ENCODE peak calls at places on chromosome 12, in six cellular contexts. C is psoas muscle, G is upper lobe of left lung, T is cardiac fibroblast, Q is T-helper 17 cell, D is T47D. N is an unnamed sample.

GRCh38 chr12:109695961-109696461 is 17.6 kb upstream of the FAM222A start:
- DNase-seq in C (no peak), G (no peak), T (no peak), Q (no peak), D (no peak), N (no peak)

GRCh38 chr12:95538656-95539055 is 12.6 kb downstream of the USP44 start:
- DNase-seq in C (no peak), G (no peak), T (no peak), Q (no peak), D (no peak), N (no peak)

GRCh38 chr12:2179953-2180736 is 127.4 kb downstream of the CACNA1C start:
- DNase-seq in C (peak), G (no peak), T (peak), Q (no peak), D (no peak), N (peak)

GRCh38 chr12:32334384-32334783 is 65.0 kb upstream of the FGD4 start:
- DNase-seq in C (no peak), G (no peak), T (no peak), Q (no peak), D (no peak), N (no peak)

GRCh38 chr12:38586652-38587219 is 270.2 kb downstream of the ALG10B start:
- DNase-seq in C (no peak), G (no peak), T (peak), Q (no peak), D (no peak), N (peak)

GRCh38 chr12:76878899-76879709 is at the start of gene CSRP2:
- DNase-seq in C (peak), G (peak), T (peak), Q (peak), D (no peak), N (peak)

GRCh38 chr12:124938066-124938465 is 23.6 kb upstream of the UBC start:
- DNase-seq in C (no peak), G (no peak), T (no peak), Q (no peak), D (no peak), N (no peak)

GRCh38 chr12:81502912-81503695 is 256.0 kb downstream of the PPFIA2 start:
- DNase-seq in C (no peak), G (no peak), T (peak), Q (no peak), D (no peak), N (peak)

GRCh38 chr12:117421068-117421771 is 59.8 kb upstream of the NOS1 start:
- DNase-seq in C (no peak), G (no peak), T (no peak), Q (no peak), D (no peak), N (no peak)

GRCh38 chr12:53049582-53050318 is at the start of gene TNS2:
- DNase-seq in C (peak), G (peak), T (peak), Q (no peak), D (peak), N (peak)

GRCh38 chr12:5096241-5096880 is 52.7 kb downstream of the KCNA5 start:
- DNase-seq in C (no peak), G (no peak), T (peak), Q (no peak), D (peak), N (peak)

GRCh38 chr12:622420-622819 is 40.8 kb downstream of the NINJ2 start:
- DNase-seq in C (no peak), G (no peak), T (peak), Q (no peak), D (no peak), N (no peak)

GRCh38 chr12:106081606-106082005 is 57.1 kb downstream of the NUAK1 start:
- DNase-seq in C (no peak), G (no peak), T (no peak), Q (no peak), D (no peak), N (no peak)

GRCh38 chr12:100895197-100895596 is 100.6 kb downstream of the ANO4 start:
- DNase-seq in C (no peak), G (no peak), T (no peak), Q (no peak), D (no peak), N (no peak)

GRCh38 chr12:2211119-2211518 is 158.3 kb downstream of the CACNA1C start:
- DNase-seq in C (no peak), G (no peak), T (no peak), Q (no peak), D (no peak), N (no peak)

GRCh38 chr12:68507657-68508056 is 103.0 kb upstream of the RAP1B start:
- DNase-seq in C (no peak), G (no peak), T (no peak), Q (no peak), D (no peak), N (no peak)

GRCh38 chr12:6824085-6824800 is 2.6 kb downstream of the GPR162 start:
- DNase-seq in C (no peak), G (no peak), T (no peak), Q (no peak), D (peak), N (no peak)

GRCh38 chr12:131131077-131131807 is 177.5 kb downstream of the ADGRD1 start:
- DNase-seq in C (no peak), G (peak), T (no peak), Q (no peak), D (no peak), N (no peak)

GRCh38 chr12:6273931-6274687 is 36.4 kb upstream of the PLEKHG6 start:
- DNase-seq in C (no peak), G (no peak), T (peak), Q (no peak), D (no peak), N (no peak)

GRCh38 chr12:52022841-52023181 is 16.1 kb downstream of the TAMALIN start:
- DNase-seq in C (no peak), G (no peak), T (no peak), Q (no peak), D (peak), N (no peak)

GRCh38 chr12:53623986-53624385 is 2.2 kb downstream of the ATF7 start:
- DNase-seq in C (no peak), G (no peak), T (peak), Q (no peak), D (no peak), N (peak)